ENCODE peak calls at places on chromosomes 7 and 10, in eight cellular contexts. B is epithelial cell of esophagus, P is fibroblast of the aortic adventitia, Z is sigmoid colon, N is heart left ventricle, O is tibial artery, G is bronchial epithelial cell, T is AG04450. L is an unnamed sample.

GRCh38 chr10:112988839-112989406 is 38.9 kb downstream of the TCF7L2 start:
- DNase-seq in P (no peak), Z (no peak), N (no peak), T (no peak), B (peak), G (peak), O (no peak), L (no peak)

GRCh38 chr7:38398725-38399321 is 125.4 kb upstream of the TARP start:
- DNase-seq in N (peak), T (peak), B (peak), G (peak), O (no peak), P (peak), Z (no peak), L (no peak)

GRCh38 chr7:3432916-3433315 is 131.9 kb downstream of the SDK1 start:
- DNase-seq in P (peak), B (no peak), G (no peak), O (no peak), Z (no peak), T (no peak), N (no peak), L (peak)

GRCh38 chr7:90706067-90706716 is 110.1 kb downstream of the CDK14 start:
- DNase-seq in B (no peak), Z (no peak), T (no peak), O (no peak), P (no peak), N (no peak), G (no peak), L (no peak)

GRCh38 chr10:78656815-78657621 is 411.7 kb upstream of the ZMIZ1 start:
- DNase-seq in N (no peak), O (no peak), B (no peak), Z (peak), T (no peak), G (no peak), P (no peak), L (no peak)

GRCh38 chr10:132203256-132204077 is 16.7 kb downstream of the DPYSL4 start:
- DNase-seq in G (no peak), T (no peak), N (no peak), B (no peak), O (no peak), P (no peak), Z (no peak), L (no peak)

GRCh38 chr10:7891634-7892033 is 73.3 kb downstream of the TAF3 start:
- DNase-seq in Z (no peak), N (no peak), G (no peak), B (no peak), O (no peak), P (peak), T (no peak), L (no peak)

GRCh38 chr10:3099291-3100092 is 32.1 kb downstream of the PFKP start:
- DNase-seq in G (peak), B (peak), P (peak), Z (no peak), N (no peak), T (peak), O (peak), L (peak)

GRCh38 chr7:42493436-42494198 is 256.6 kb upstream of the GLI3 start:
- DNase-seq in T (peak), Z (peak), N (peak), P (peak), O (peak), G (peak), B (peak), L (peak)

GRCh38 chr7:47570649-47571050 is 11.3 kb downstream of the TNS3 start:
- DNase-seq in N (no peak), O (peak), P (peak), T (no peak), Z (peak), G (no peak), B (no peak), L (peak)

GRCh38 chr10:126924915-126925300 is 19.7 kb downstream of the DOCK1 start:
- DNase-seq in N (no peak), G (peak), Z (no peak), O (no peak), P (peak), B (peak), T (no peak), L (no peak)

GRCh38 chr10:6279540-6280267 is 77.0 kb downstream of the PFKFB3 start:
- DNase-seq in Z (no peak), N (no peak), T (no peak), O (no peak), P (peak), G (peak), B (peak), L (peak)

GRCh38 chr7:4790078-4790465 is 14.6 kb downstream of the AP5Z1 start:
- DNase-seq in N (no peak), G (no peak), B (no peak), O (no peak), P (no peak), Z (no peak), T (no peak), L (no peak)

GRCh38 chr7:4792537-4793126 is 17.2 kb downstream of the AP5Z1 start:
- DNase-seq in N (no peak), G (no peak), O (no peak), B (no peak), T (no peak), P (no peak), Z (peak), L (no peak)

GRCh38 chr7:4791101-4791737 is 15.8 kb downstream of the AP5Z1 start:
- DNase-seq in B (no peak), T (no peak), O (no peak), N (no peak), G (no peak), Z (peak), P (no peak), L (no peak)

GRCh38 chr7:4790516-4790991 is 15.1 kb downstream of the AP5Z1 start:
- DNase-seq in T (no peak), G (no peak), Z (no peak), B (no peak), P (no peak), N (no peak), O (no peak), L (no peak)

DNA sequence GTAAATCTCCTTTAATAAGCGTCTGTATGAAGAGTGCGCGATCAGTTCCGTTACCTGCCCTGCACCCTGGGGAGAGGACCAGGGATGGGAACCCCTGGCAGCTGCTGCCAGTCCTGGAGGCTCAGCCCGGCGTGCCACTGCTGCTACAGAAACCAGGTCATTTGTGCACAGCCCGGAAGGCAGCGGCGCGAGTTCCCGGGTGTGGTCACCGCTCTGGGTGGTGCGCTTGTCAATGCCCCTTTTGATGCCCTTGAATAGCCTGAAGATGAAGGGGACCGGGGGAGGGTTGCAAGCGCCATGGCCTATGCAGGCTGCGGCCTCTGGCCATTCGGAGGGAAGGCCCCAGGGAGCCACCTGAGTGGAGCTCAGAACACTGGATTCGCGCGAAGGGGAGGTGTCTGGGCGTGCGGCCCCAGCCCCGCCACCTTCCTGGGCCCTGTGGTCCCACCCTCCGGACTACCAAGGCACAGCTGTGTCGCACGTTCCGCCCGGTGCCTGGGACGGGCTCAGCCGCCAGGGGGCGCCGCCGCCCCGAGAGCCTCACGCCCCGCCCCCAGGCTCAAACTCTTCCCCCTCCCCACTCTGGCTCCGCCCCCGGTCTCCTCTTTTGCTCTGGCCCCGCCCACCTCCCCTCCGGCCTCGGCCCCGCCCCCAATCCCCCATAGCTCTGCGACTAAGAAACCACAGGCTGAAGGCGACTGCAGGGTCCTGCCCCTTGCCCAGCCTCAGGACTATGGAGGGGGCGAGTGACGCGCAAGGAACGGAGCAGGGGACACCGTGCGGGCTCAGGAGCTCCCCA is 16.5 kb downstream of the AP5Z1 start:
- DNase-seq in P (peak), B (peak), G (peak), Z (peak), N (peak), O (peak), T (no peak), L (no peak)
- TF ChIP-seq CTCF in P (peak), B (peak), G (peak), Z (peak), N (peak), O (peak), T (peak), L (peak)

GRCh38 chr10:102241444-102242117 is at the start of gene PITX3:
- DNase-seq in G (peak), N (peak), T (peak), Z (peak), O (peak), B (peak), P (peak), L (peak)

GRCh38 chr10:102243304-102243703 is 2.0 kb upstream of the PITX3 start:
- DNase-seq in Z (no peak), G (peak), P (peak), N (no peak), O (no peak), T (no peak), B (peak), L (peak)

GRCh38 chr10:102242118-102242485 is 790 bp upstream of the PITX3 start:
- DNase-seq in Z (no peak), T (no peak), O (no peak), N (no peak), G (no peak), B (no peak), P (no peak), L (no peak)

GRCh38 chr10:102241037-102241443 is 272 bp downstream of the PITX3 start:
- DNase-seq in Z (peak), G (no peak), B (no peak), N (no peak), P (no peak), O (no peak), T (no peak), L (no peak)

DNA sequence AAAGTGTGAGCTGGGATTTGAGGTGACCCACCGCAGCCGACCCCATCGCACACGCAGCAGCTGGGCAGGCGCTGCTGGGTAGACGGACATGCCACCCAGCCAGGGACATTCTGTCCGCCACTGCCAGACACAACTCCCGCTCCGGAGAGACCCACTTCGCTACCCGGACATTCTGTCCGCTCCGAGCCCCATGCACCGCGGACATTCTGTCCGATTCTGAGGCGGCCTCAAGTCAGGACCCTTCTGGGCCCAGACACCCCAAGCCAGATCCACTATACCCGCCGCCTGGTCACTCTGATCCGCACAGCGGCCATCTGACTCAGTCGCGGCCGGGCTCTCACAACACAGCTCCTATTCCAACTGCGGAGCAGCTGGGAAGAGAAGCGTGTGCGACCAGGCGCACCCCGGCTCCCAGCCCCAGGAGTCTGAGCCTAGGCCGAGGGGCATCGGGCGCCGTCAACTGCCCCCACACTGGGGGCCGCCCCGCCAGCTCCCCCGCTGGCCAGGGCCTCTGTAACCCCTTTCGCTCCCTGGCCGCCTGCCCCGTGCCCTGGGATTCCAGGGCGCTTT is 760 bp downstream of the PITX3 start:
- DNase-seq in P (no peak), G (no peak), Z (no peak), O (no peak), T (no peak), B (no peak), N (no peak), L (no peak)
- H3K4me3 ChIP-seq in P (peak), G (peak), Z (peak), O (peak), T (peak), B (peak), N (peak), L (peak)

GRCh38 chr10:95562326-95562725 is 1.2 kb upstream of the SORBS1 start:
- DNase-seq in P (no peak), T (no peak), B (no peak), O (no peak), N (no peak), G (no peak), Z (no peak), L (no peak)
- TF ChIP-seq CTCF in P (no peak), T (no peak), B (no peak), O (no peak), N (no peak), G (no peak), Z (no peak), L (no peak)

GRCh38 chr10:11207276-11207809 is 189.7 kb downstream of the CELF2 start:
- DNase-seq in O (no peak), T (no peak), Z (no peak), B (no peak), P (no peak), G (no peak), N (no peak), L (no peak)
- H3K4me3 ChIP-seq in O (no peak), T (no peak), Z (no peak), B (no peak), P (no peak), G (no peak), N (no peak), L (no peak)

GRCh38 chr7:2233876-2234275 is 1.1 kb upstream of the MAD1L1 start:
- DNase-seq in T (no peak), B (no peak), P (peak), N (no peak), G (no peak), O (no peak), Z (no peak), L (no peak)

GRCh38 chr7:2230882-2231281 is 1.9 kb downstream of the MAD1L1 start:
- DNase-seq in Z (no peak), O (no peak), T (no peak), G (no peak), N (no peak), P (no peak), B (no peak), L (no peak)

GRCh38 chr7:2230226-2230625 is 2.5 kb downstream of the MAD1L1 start:
- DNase-seq in B (no peak), O (no peak), G (no peak), Z (no peak), T (no peak), N (no peak), P (no peak), L (no peak)

GRCh38 chr7:2232766-2233520 is at the start of gene MAD1L1:
- DNase-seq in O (peak), G (peak), P (peak), B (peak), N (peak), T (peak), Z (peak), L (peak)

GRCh38 chr7:2231992-2232765 is 566 bp downstream of the MAD1L1 start:
- DNase-seq in O (no peak), P (peak), Z (no peak), T (no peak), G (no peak), N (no peak), B (no peak), L (no peak)
- TF ChIP-seq CTCF in O (no peak), P (no peak), Z (no peak), T (no peak), G (no peak), N (no peak), B (no peak), L (no peak)

DNA sequence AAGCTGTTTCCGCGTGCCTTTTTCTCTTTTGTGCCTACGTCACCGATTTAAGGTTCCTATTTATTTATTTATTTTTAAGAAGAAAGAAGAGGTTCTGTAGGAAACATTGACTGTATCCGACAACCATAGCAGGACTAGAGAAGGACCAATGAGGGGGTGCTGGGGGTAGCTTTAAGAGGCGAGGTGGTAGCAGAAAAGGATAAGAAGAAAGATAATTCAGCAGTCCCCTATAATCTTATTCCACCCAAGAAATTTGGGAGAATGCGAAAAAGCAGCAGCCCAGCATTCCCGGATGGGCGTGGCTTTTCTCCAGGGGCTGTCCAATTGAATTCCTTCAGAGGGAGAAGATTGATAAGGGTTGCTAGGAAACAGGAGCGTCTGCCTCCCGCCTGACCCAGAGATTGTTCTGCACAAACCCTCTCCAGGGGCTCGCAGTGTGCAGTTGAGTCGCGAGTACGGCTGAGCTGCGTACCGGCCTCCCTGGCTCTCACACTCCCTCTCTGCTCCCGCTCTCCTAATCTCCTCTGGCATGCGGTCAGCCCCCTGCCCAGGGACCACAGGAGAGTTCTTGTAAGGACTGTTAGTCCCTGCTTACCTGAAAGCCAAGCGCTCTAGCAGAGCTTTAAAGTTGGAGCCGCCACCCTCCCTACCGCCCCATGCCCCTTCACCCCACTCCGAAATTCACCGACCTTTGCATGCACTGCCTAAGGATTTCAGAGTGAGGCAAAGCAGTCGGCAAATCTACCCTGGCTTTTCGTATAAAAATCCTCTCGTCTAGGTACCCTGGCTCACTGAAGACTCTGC is at the start of gene GRM3:
- DNase-seq in Z (no peak), P (no peak), G (no peak), N (peak), B (no peak), O (no peak), T (no peak), L (no peak)
- H3K4me3 ChIP-seq in Z (peak), P (no peak), G (no peak), N (peak), B (no peak), O (peak), T (no peak), L (no peak)

DNA sequence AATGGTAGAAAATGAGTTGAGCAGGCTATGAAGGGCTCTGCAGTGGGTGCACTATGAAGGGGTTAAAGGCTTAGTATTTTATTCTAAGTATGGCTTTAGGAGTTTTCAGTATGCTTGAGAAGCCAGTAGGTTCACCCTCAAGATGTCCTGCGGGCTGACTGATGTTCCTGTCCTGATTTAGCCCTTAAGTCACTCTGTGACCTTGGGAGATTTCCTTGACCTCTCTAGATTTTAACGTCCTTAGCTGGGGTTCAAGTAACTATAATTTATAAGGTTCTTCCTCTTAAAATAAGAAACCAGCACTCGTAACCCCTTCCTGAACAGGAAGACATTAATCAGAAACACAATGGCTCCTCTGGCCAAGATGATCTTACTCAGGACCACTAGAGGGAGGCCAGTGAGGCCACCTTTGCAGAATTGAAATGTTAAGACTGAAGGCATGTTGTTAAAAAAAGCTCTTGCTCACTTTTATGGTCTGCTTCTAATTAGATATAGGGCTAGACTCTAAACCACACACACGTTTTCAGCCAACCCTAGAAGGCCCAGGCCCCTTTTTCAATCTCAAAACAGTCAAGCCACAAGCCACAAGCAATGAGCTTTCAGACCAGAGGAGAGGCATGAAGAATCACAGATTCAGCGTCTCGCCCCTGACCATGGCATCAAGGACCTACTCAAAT is 42.0 kb downstream of the CDK1 start:
- DNase-seq in B (no peak), N (no peak), Z (no peak), O (no peak), P (peak), G (no peak), T (no peak), L (peak)
- TF ChIP-seq CTCF in B (no peak), N (no peak), Z (peak), O (peak), P (peak), G (peak), T (peak), L (peak)

GRCh38 chr10:9137368-9137767 is 1082.9 kb downstream of the GATA3 start:
- DNase-seq in P (no peak), Z (no peak), N (no peak), B (no peak), T (no peak), O (no peak), G (no peak), L (no peak)
- H3K4me3 ChIP-seq in P (no peak), Z (no peak), N (no peak), B (no peak), T (no peak), O (no peak), G (no peak), L (no peak)

DNA sequence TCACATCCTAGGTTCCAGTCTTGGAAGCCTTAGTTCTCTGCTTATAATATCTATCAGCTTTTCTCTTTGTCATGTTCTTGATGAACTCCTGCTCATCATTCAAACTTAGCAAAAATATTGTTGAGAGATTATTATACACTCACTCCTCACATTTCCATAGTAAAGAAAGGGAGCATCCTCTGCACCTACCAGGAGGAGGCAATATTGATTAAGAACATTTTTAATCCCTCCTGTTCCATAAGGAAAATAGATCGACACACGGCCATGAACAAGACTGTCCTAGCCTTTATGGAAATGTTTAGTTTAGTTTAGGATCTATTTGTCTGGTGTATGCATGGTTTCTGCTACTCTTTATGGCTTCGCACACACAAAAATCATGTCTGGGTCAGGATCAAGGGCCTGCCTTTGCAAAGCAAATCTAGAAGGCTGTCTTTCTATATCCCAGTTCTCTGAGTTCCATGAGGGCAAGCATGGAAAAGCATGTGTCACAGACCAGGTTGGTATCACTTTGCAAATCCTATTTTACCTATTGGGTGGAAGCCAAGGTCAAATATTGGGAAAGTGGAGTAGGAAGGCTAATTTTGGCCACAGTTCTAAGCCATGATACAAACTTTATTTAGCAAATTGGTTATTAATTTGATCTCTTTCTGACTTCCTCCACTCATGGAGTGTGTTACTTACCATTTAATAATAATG is 164.4 kb downstream of the MDFIC start:
- DNase-seq in O (no peak), N (no peak), T (no peak), Z (no peak), B (no peak), P (no peak), G (no peak), L (no peak)
- TF ChIP-seq CTCF in O (no peak), N (no peak), T (peak), Z (no peak), B (peak), P (no peak), G (no peak), L (no peak)

L was measured in BJ.